ENCODE peak calls at places on chromosome X, in six cellular contexts. Z is mesendoderm, L is brain microvascular endothelial cell, C is skeletal muscle cell, F is aorta, X is endodermal cell. U is an unnamed sample.

GRCh38 chrX:41300758-41301437 is 33.1 kb upstream of the DDX3X start:
- DNase-seq in Z (no peak), L (peak; percentile 49), C (no peak), F (no peak), X (no peak), U (peak; percentile 62)

GRCh38 chrX:48468693-48469691 is 1.1 kb downstream of the SLC38A5 start:
- DNase-seq in Z (peak; percentile 41), L (no peak), C (no peak), F (no peak), X (peak; percentile 76), U (no peak)

GRCh38 chrX:46739736-46740135 is 19.2 kb downstream of the SLC9A7 start:
- DNase-seq in Z (no peak), L (no peak), C (no peak), F (no peak), X (no peak), U (no peak)

GRCh38 chrX:63506320-63506719 is 155.2 kb upstream of the SPIN4 start:
- DNase-seq in Z (peak; percentile 55), L (no peak), C (no peak), F (no peak), X (no peak), U (peak; percentile 67)

GRCh38 chrX:11787564-11787963 is 29.5 kb downstream of the MSL3 start:
- DNase-seq in Z (peak; percentile 93), L (peak; percentile 51), C (peak; percentile 5), F (peak; percentile 85), X (peak; percentile 95), U (peak; percentile 67)

GRCh38 chrX:69107231-69107739 is 58.0 kb downstream of the PJA1 start:
- DNase-seq in Z (peak; percentile 98), L (no peak), C (no peak), F (no peak), X (peak; percentile 92), U (peak; percentile 61)

GRCh38 chrX:4963432-4963831 is 1250.0 kb upstream of the PRKX start:
- DNase-seq in Z (no peak), L (no peak), C (no peak), F (no peak), X (no peak), U (no peak)

GRCh38 chrX:66760648-66761047 is 121.8 kb upstream of the EDA2R start:
- DNase-seq in Z (peak; percentile 8), L (no peak), C (no peak), F (no peak), X (no peak), U (peak; percentile 4)

GRCh38 chrX:24506082-24506481 is 41.0 kb downstream of the PDK3 start:
- DNase-seq in Z (peak; percentile 12), L (peak; percentile 2), C (no peak), F (no peak), X (no peak), U (no peak)

GRCh38 chrX:13770013-13770412 is 35.5 kb downstream of the OFD1 start:
- DNase-seq in Z (no peak), L (no peak), C (no peak), F (no peak), X (no peak), U (no peak)

DNA sequence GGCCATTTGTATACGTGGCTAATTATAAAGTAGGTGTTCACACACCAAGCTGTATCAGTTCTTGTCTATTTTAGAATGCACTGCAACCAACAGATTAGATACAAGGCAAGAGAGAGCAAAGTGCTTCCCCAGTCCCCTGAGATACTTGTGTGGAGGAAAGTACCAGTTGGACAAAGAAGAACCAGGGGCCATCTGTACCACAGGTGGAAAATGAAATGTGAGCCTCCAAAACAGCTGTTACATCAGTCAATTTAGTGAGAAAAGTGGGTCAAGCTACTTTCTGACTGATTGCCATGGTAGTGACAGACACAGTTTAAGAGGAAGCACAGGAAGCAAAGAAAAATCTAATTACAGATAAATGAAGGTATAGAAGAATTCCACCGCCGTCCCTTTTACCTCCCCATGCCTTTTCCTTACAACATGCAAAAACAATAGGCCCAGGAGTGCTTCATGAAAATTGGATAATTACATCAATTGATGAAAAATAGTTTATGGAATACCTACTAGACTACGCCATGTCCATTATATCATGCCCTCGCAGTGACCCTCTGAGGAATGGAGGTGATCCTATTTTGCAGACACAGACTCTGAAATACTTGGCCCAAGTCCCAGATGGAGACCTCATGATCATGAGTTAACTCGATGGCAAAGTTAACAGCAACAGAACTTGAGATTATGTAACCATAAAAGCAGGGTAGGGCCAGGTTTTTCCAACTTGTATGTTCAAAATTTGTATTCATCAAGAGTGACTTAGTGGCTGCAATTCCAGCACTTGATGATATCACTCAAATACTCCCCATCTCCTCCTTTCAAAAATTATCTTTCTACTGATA is 15.8 kb downstream of the SMPX start:
- DNase-seq in Z (no peak), L (peak; percentile 56), C (no peak), F (no peak), X (no peak), U (no peak)
- H3K4me3 ChIP-seq in Z (no peak overlapping the region), L (no peak overlapping the region), C (no peak overlapping the region), F (no peak overlapping the region), X (no peak overlapping the region), U (no peak overlapping the region)

DNA sequence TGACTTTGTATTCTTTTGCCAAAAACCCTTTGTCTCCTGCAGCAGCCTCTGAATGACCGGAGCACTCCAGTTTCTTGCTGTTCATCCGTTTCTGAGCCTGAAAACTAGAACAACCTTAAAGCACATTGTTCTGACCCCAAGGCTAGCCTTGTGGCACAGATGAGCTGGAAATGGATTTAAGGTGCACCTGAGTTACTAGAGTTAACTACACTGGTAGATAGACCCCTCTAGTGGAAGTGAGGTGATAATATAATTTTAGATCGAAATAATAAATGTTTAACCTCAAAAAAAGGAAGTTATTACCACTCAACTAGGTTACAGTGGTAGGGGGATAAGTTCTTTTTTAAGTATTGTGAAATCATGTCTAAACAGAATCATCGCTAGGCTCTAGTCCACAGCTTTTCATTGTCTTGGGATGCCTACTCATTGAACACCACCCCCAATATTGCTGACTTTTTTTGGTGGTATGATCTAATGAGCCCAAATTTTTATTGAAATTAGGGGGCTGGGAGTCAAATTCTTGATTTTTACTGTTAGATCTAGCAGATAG is 2.7 kb downstream of the PLS3 start:
- DNase-seq in Z (no peak), L (no peak), C (no peak), F (no peak), X (no peak), U (peak; percentile 8)
- H3K4me3 ChIP-seq in Z (no peak overlapping the region), L (no peak overlapping the region), C (no peak overlapping the region), F (peak overlapping the region; percentile 49), X (peak overlapping the region; percentile 87), U (no peak overlapping the region)

GRCh38 chrX:43643201-43643600 is 12.9 kb upstream of the MAOA start:
- DNase-seq in Z (no peak), L (no peak), C (no peak), F (no peak), X (no peak), U (no peak)

GRCh38 chrX:43646800-43647199 is 9.3 kb upstream of the MAOA start:
- DNase-seq in Z (no peak), L (no peak), C (no peak), F (no peak), X (no peak), U (no peak)

GRCh38 chrX:43641691-43642090 is 14.4 kb upstream of the MAOA start:
- DNase-seq in Z (no peak), L (no peak), C (no peak), F (no peak), X (no peak), U (no peak)

GRCh38 chrX:43643662-43644061 is 12.4 kb upstream of the MAOA start:
- DNase-seq in Z (peak; percentile 22), L (no peak), C (no peak), F (no peak), X (no peak), U (peak; percentile 5)

GRCh38 chrX:43644124-43644701 is 11.9 kb upstream of the MAOA start:
- DNase-seq in Z (no peak), L (peak; percentile 82), C (peak; percentile 18), F (no peak), X (no peak), U (peak; percentile 91)
- H3K4me3 ChIP-seq in Z (no peak overlapping the region), L (no peak overlapping the region), C (no peak overlapping the region), F (no peak overlapping the region), X (no peak overlapping the region), U (no peak overlapping the region)

DNA sequence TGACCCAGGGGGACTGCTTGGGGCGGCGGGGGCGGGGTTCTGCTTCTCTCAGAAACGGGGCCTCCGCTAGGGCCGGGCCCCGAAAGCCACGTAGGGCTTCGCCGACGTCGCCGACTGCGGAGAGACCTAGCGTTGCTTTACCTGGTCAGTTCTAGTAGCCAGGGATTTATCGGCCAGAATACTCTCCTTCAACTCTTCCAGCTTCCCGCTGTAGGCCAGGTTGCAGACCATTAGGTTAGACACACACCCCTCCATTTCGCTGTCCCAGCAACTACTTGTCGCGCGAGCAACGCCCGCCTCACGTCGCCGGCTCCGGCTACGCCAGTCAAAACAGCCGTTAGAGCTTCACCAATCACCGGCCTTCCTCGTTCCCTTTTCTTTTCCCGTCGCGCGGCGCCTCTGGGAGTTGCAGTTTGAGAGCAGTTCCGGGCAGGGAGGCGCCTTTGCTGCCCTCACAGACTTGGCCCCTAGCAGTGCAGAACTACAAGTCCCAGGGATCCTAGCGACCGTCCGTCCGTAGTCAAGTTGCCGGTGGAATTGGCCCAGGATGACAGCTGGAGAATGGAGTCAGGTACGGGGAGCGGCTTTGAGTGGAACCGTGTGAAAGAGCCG is at the start of the genes ATG4A and PSMD10:
- DNase-seq in Z (peak; percentile 98), L (peak; percentile 94), C (peak; percentile 82), F (peak; percentile 96), X (peak; percentile 99), U (peak; percentile 96)
- H3K4me3 ChIP-seq in Z (peak within 1 kb of the TSS; percentile 81), L (peak within 1 kb of the TSS; percentile 74), C (peak within 1 kb of the TSS; percentile 76), F (peak within 1 kb of the TSS; percentile 56), X (peak within 1 kb of the TSS; percentile 94), U (peak within 1 kb of the TSS; percentile 65)

DNA sequence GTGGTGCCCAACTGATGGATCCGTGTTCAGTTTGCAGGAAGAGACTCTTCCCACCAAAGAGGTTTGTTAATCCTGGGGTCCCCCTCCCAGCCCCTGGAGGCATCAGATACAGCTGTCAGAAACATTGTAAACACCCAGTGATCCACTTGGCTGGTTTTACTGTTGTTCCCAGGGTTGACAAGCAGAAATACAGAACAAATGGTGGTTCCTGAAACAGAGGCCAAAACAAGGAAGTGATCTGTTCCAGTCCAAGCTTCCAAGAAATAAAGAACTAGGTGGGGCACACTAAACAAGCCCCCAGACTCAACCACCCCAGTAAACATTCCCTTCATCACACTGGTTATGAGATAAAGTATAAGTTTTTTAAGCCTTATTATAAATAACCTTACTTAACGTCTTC is 1.4 kb downstream of the TMLHE start:
- DNase-seq in Z (no peak), L (no peak), C (no peak), F (no peak), X (no peak), U (no peak)
- H3K4me3 ChIP-seq in Z (no peak overlapping the region), L (no peak overlapping the region), C (peak overlapping the region; percentile 70), F (no peak overlapping the region), X (peak overlapping the region; percentile 91), U (no peak overlapping the region)

GRCh38 chrX:39897741-39898097 is 200.0 kb downstream of the BCOR start:
- DNase-seq in Z (no peak), L (no peak), C (no peak), F (no peak), X (no peak), U (no peak)
- H3K4me3 ChIP-seq in Z (no peak overlapping the region), L (no peak overlapping the region), C (no peak overlapping the region), F (no peak overlapping the region), X (no peak overlapping the region), U (no peak overlapping the region)

DNA sequence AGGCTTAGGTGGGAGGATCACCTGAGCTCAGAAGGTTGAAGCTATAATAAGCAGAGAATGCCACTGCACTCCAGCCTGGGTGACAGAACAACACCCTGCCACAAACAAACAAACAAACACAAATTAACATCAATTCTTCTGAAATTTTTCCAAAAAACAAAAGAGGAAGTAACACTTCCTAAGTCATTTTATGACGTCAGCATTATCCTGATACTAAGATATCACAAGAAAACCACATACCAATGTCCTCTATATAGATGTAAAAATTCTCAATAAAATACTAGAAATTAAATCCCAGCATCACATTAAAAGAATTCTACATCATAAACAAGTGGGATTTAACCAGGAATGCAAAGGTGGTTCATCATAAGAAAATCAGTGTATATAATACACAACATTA is 64.4 kb upstream of the STK26 start:
- DNase-seq in Z (no peak), L (no peak), C (no peak), F (no peak), X (no peak), U (no peak)
- H3K4me3 ChIP-seq in Z (no peak overlapping the region), L (no peak overlapping the region), C (no peak overlapping the region), F (no peak overlapping the region), X (no peak overlapping the region), U (no peak overlapping the region)